ENCODE peak calls at places on chromosome 15, in six cellular contexts. R, V, U, N, H and O are unnamed samples.

GRCh38 chr15:41085029-41085428 is 31.1 kb downstream of the INO80 start:
- DNase-seq in H (no peak), R (no peak), U (no peak), V (no peak), N (no peak), O (no peak)

GRCh38 chr15:33009026-33009425 is 185.5 kb downstream of the FMN1 start:
- DNase-seq in V (no peak), N (no peak), H (no peak), R (no peak), U (no peak), O (no peak)

GRCh38 chr15:57330619-57331018 is 45.7 kb upstream of the CGNL1 start:
- DNase-seq in V (peak; percentile 83), U (no peak), N (no peak), R (no peak), H (no peak), O (no peak)

GRCh38 chr15:44157679-44158078 is 37.4 kb downstream of the FRMD5 start:
- DNase-seq in R (no peak), H (no peak), N (peak; percentile 96), V (peak; percentile 99), U (no peak), O (peak; percentile 85)

GRCh38 chr15:28876131-28876844 is 9.5 kb upstream of the APBA2 start:
- DNase-seq in R (no peak), U (peak; percentile 96), V (no peak), H (peak; percentile 65), N (no peak), O (no peak)

GRCh38 chr15:25090073-25090733 is 135.4 kb downstream of the SNRPN start:
- DNase-seq in U (no peak), N (no peak), H (no peak), V (no peak), R (no peak), O (no peak)

GRCh38 chr15:29925227-29926082 is 103.2 kb upstream of the TJP1 start:
- DNase-seq in N (peak; percentile 71), V (peak; percentile 68), R (peak; percentile 11), H (peak; percentile 93), U (peak; percentile 86), O (peak; percentile 93)

GRCh38 chr15:96242761-96243160 is 87.7 kb upstream of the NR2F2 start:
- DNase-seq in U (no peak), H (no peak), N (no peak), R (no peak), V (no peak), O (no peak)

GRCh38 chr15:80468776-80469175 is 64.6 kb downstream of the ARNT2 start:
- DNase-seq in U (no peak), N (no peak), R (no peak), V (no peak), H (no peak), O (no peak)

GRCh38 chr15:22224241-22224671 is 143.9 kb downstream of the OR4M2 start:
- DNase-seq in R (peak; percentile 17), U (no peak), N (no peak), V (no peak), H (no peak), O (no peak)

GRCh38 chr15:41125950-41126642 is 10.0 kb upstream of the INO80 start:
- DNase-seq in U (no peak), H (no peak), N (peak; percentile 7), R (no peak), V (no peak), O (peak; percentile 88)

GRCh38 chr15:24772709-24773373 is 97.3 kb downstream of the NPAP1 start:
- DNase-seq in N (no peak), U (peak; percentile 92), H (peak; percentile 87), V (peak; percentile 76), R (no peak), O (peak; percentile 51)

GRCh38 chr15:65189102-65189740 is 4.1 kb upstream of the CLPX start:
- DNase-seq in N (peak; percentile 63), U (peak; percentile 70), R (peak; percentile 26), H (peak; percentile 83), V (peak; percentile 35), O (peak; percentile 23)

GRCh38 chr15:60392986-60393811 is 4.6 kb downstream of the ANXA2 start:
- DNase-seq in V (peak; percentile 98), R (no peak), U (no peak), N (peak; percentile 98), H (no peak), O (peak; percentile 100)

GRCh38 chr15:70351941-70352774 is 254.4 kb upstream of the TLE3 start:
- DNase-seq in N (no peak), U (no peak), H (no peak), R (no peak), V (no peak), O (no peak)

GRCh38 chr15:68821898-68822380 is 1.2 kb upstream of the ANP32A start:
- DNase-seq in U (peak; percentile 45), V (no peak), H (peak; percentile 48), R (no peak), N (no peak), O (peak; percentile 49)

GRCh38 chr15:95669146-95669922 is 661.2 kb upstream of the NR2F2 start:
- DNase-seq in V (no peak), H (peak; percentile 12), R (peak; percentile 83), N (no peak), U (peak; percentile 25), O (no peak)

GRCh38 chr15:62900071-62900812 is 142.3 kb upstream of the TPM1 start:
- DNase-seq in U (no peak), N (no peak), V (no peak), H (no peak), R (no peak), O (peak; percentile 88)

GRCh38 chr15:64844576-64845140 is 2.9 kb downstream of the PLEKHO2 start:
- DNase-seq in U (peak; percentile 39), R (no peak), V (no peak), N (no peak), H (no peak), O (no peak)

GRCh38 chr15:25062551-25063430 is 108.0 kb downstream of the SNRPN start:
- DNase-seq in V (no peak), N (no peak), U (no peak), H (no peak), R (no peak), O (no peak)

GRCh38 chr15:93035092-93035915 is 53.7 kb downstream of the RGMA start:
- DNase-seq in V (no peak), U (no peak), R (no peak), N (no peak), H (no peak), O (no peak)

GRCh38 chr15:63349156-63349555 is 32.5 kb downstream of the CA12 start:
- DNase-seq in V (no peak), R (no peak), N (no peak), H (no peak), U (no peak), O (peak; percentile 72)

GRCh38 chr15:70605606-70606410 is 157.6 kb downstream of the UACA start:
- DNase-seq in U (peak; percentile 31), R (no peak), H (peak; percentile 29), V (peak; percentile 85), N (no peak), O (no peak)

GRCh38 chr15:91855241-91855640 is 1.7 kb downstream of the SLCO3A1 start:
- DNase-seq in U (no peak), H (no peak), V (no peak), N (no peak), R (no peak), O (no peak)
- H3K4me2 ChIP-seq in U (peak overlapping the region; percentile 96), H (peak overlapping the region; percentile 88), V (no peak overlapping the region), N (no peak overlapping the region), R (peak overlapping the region; percentile 69), O (peak overlapping the region; percentile 96)

GRCh38 chr15:98722645-98723044 is 74.3 kb downstream of the IGF1R start:
- DNase-seq in N (no peak), H (no peak), R (no peak), U (no peak), V (no peak), O (no peak)
- H4K20me1 ChIP-seq in N (no peaks in the 10 kb centered on the region), H (peaks cover 51% of the 10 kb centered on the region), R (peaks cover 19% of the 10 kb centered on the region), U (peaks cover 98% of the 10 kb centered on the region), V (peaks cover 79% of the 10 kb centered on the region), O (no peaks in the 10 kb centered on the region)

GRCh38 chr15:31329640-31330010 is 3.0 kb downstream of the KLF13 start:
- DNase-seq in U (no peak), N (no peak), R (no peak), V (no peak), H (no peak), O (no peak)

GRCh38 chr15:31328999-31329639 is 2.5 kb downstream of the KLF13 start:
- DNase-seq in N (no peak), R (peak; percentile 72), U (peak; percentile 58), H (peak; percentile 67), V (no peak), O (peak; percentile 39)

GRCh38 chr15:31330836-31331235 is 4.2 kb downstream of the KLF13 start:
- DNase-seq in U (no peak), N (no peak), V (no peak), R (no peak), H (no peak), O (no peak)

GRCh38 chr15:31331389-31331788 is 4.8 kb downstream of the KLF13 start:
- DNase-seq in R (no peak), U (no peak), V (no peak), N (no peak), H (no peak), O (no peak)

DNA sequence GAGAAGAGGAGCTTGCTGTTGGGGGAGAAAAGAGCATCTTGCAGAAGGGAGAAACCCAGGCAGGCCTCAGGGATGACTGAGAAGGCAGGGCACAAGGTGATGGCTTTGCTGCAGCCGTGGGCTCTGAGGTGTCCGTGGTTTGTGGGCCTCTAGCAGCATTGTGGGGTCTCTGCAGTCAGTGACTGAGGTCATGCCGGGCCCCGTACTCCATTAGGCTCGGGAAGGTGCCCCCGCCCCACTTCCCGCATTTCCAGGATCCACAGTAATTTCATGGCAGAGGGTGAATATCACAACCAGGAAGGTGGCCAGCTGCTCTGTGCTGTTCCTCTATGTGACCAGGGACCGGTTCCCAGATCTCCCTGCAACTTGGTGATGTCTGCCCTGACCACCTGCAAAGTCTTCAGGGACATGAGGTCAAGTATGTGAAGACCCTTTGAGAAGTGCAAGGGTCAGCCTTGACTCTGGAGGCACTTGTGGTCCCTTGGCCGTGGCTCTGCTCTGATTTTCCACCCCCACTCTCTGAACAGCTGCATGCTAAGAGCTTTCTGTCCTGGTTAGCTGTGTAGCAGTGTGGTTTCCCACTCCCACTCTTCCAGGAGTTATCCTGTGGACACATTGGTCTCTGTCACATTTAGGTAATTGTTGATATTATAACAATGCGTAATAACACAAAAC is 3.6 kb downstream of the KLF13 start:
- DNase-seq in H (no peak), U (no peak), V (no peak), R (no peak), N (no peak), O (no peak)
- H3K4me2 ChIP-seq in H (peak overlapping the region; percentile 88), U (no peak overlapping the region), V (no peak overlapping the region), R (peak overlapping the region; percentile 97), N (no peak overlapping the region), O (no peak overlapping the region)

DNA sequence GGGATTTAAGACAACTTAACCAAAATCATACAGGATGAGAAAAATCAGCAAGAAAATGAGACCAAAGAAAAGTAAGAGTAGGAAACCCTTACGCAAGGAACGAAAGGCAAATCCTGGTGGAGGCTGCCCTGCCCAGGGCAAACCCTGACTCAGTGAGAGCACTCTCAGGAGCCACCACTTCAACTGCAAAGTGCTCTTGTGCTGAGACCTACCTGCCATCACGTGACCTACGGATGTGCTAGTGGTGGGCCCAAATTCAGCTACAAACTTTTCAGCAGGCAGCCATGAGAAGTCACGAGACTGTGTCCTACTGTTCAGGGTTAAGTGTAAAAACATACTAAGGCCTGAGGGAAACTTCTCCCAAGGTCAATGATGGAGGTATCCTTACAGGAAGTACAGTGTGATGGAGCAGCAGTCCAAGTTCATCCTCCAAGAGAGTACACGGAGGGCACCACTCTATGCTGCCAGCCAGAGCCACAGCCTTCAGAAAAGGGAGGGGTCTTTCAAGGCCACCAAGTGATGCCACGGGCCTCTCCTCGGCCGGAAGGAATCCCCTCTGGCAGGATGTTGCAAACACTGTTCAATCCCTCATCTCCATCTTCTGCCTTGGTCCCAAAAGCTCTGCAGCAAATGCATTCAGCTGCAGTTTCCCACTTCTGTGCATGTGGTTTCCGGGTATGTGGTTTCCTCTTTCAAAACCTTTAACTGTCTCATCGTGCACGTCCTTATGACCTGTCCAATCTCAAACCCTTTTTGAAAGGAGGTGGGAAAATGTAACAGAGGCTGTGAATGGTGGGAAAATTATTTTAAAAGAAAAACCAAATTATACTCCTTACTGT is 9.5 kb downstream of the CHSY1 start:
- DNase-seq in V (peak; percentile 68), H (no peak), N (no peak), R (peak; percentile 84), U (no peak), O (peak; percentile 57)
- H4K20me1 ChIP-seq in V (peaks cover 95% of the 10 kb centered on the region), H (peaks cover 73% of the 10 kb centered on the region), N (peaks cover 8% of the 10 kb centered on the region), R (no peaks in the 10 kb centered on the region), U (peaks cover 99% of the 10 kb centered on the region), O (no peaks in the 10 kb centered on the region)